ENCODE peak calls at places on chromosomes 6 and 20, in four cellular contexts. Y is colonic mucosa, Z is Peyer's patch, V is body of pancreas. L is an unnamed sample. For H3K36me3 and H3K4me1, the result is how much of the 10 kb centered on the place peaks cover.

GRCh38 chr6:3283641-3284435 is 25.1 kb downstream of the PSMG4 start:
- DNase-seq in Y (no peak), Z (peak), V (no peak), L (peak)

GRCh38 chr6:130185658-130186057 is 37.1 kb downstream of the SAMD3 start:
- DNase-seq in Y (no peak), Z (no peak), V (no peak), L (no peak)

GRCh38 chr20:30611239-30611984 is 646.1 kb upstream of the DEFB115 start:
- DNase-seq in Y (no peak), Z (no peak), V (no peak), L (no peak)

GRCh38 chr20:24993337-24994185 is 1.0 kb upstream of the APMAP start:
- DNase-seq in Y (peak), Z (no peak), V (no peak), L (peak)

GRCh38 chr6:158778005-158778527 is 41.1 kb downstream of the EZR start:
- DNase-seq in Y (no peak), Z (no peak), V (no peak), L (no peak)

GRCh38 chr20:34111712-34112599 is at the start of gene EIF2S2:
- DNase-seq in Y (peak), Z (peak), V (peak), L (peak)

GRCh38 chr6:113694278-113695077 is 162.7 kb upstream of the MARCKS start:
- DNase-seq in Y (no peak), Z (no peak), V (peak), L (no peak)

GRCh38 chr6:167551634-167552630 is 227.0 kb downstream of the TTLL2 start:
- DNase-seq in Y (no peak), Z (no peak), V (no peak), L (no peak)

GRCh38 chr6:21836772-21837460 is 243.4 kb downstream of the SOX4 start:
- DNase-seq in Y (no peak), Z (no peak), V (no peak), L (no peak)

GRCh38 chr6:134047673-134048072 is 4.8 kb downstream of the SLC2A12 start:
- DNase-seq in Y (no peak), Z (no peak), V (no peak), L (no peak)

GRCh38 chr6:90411292-90411781 is 114.7 kb upstream of the BACH2 start:
- DNase-seq in Y (no peak), Z (peak), V (no peak), L (no peak)

GRCh38 chr20:10586296-10586695 is 87.5 kb downstream of the JAG1 start:
- DNase-seq in Y (no peak), Z (no peak), V (no peak), L (no peak)

GRCh38 chr6:41939091-41939847 is 2.3 kb downstream of the CCND3 start:
- DNase-seq in Y (no peak), Z (no peak), V (peak), L (peak)

GRCh38 chr6:31042801-31043200 is 32.5 kb downstream of the MUC22 start:
- DNase-seq in Y (peak), Z (peak), V (peak), L (no peak)

GRCh38 chr6:22078802-22079545 is 217.9 kb downstream of the PRL start:
- DNase-seq in Y (no peak), Z (no peak), V (no peak), L (no peak)

GRCh38 chr6:38957426-38957825 is 91.2 kb upstream of the GLP1R start:
- DNase-seq in Y (no peak), Z (no peak), V (no peak), L (no peak)

GRCh38 chr6:53347250-53347920 is 1.4 kb downstream of the ELOVL5 start:
- DNase-seq in Y (peak), Z (peak), V (peak), L (no peak)

GRCh38 chr6:88135578-88136114 is 30.5 kb downstream of the CNR1 start:
- DNase-seq in Y (no peak), Z (no peak), V (no peak), L (no peak)

GRCh38 chr6:136411453-136412354 is 122.1 kb upstream of the BCLAF1 start:
- DNase-seq in Y (no peak), Z (peak), V (no peak), L (no peak)

GRCh38 chr6:31332637-31333602 is 24.1 kb downstream of the HLA-B start:
- DNase-seq in Y (no peak), Z (no peak), V (no peak), L (no peak)

DNA sequence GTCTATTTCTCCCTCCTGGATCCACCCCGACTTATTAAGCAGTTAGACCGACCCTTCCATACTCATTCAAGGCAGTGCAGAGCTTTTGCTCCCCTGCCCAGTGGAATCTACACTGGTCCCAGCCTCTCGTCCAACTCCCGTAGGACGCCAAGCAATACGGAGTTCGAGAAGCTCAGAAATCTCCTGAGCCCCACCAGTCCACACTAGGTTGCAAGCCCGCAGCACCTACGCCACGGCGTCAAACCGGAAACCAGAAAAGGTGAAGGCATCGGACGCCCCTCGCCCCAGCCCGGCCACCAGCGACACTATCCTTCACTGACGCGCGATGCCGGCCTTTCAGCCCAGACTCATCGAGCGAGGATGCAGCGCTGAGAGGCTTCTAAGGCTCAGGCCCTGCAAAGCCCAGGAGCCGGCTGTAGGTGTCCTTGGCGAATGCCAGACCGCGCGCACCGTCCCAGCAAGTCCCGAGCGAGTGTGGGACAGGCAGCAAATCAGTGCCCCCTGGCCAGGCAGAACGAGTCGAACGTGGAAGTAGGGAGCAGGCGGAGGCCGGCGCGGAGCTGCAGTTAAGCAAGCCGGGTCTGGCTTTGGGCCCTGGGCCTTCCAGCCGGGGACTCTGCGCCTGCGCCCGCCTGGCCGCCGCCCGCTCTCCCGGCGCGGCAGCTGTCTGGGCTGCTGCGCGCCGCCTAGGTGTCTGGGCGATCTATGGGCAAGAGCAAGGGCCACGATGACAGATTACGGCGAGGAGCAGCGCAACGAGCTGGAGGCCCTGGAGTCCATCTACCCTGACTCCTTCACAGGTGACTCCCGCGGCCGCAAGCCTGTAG is at the start of gene RWDD1:
- DNase-seq in Y (peak), Z (peak), V (peak), L (peak)
- TF ChIP-seq CTCF in Y (no peak), Z (no peak), V (peak), L (no peak)

DNA sequence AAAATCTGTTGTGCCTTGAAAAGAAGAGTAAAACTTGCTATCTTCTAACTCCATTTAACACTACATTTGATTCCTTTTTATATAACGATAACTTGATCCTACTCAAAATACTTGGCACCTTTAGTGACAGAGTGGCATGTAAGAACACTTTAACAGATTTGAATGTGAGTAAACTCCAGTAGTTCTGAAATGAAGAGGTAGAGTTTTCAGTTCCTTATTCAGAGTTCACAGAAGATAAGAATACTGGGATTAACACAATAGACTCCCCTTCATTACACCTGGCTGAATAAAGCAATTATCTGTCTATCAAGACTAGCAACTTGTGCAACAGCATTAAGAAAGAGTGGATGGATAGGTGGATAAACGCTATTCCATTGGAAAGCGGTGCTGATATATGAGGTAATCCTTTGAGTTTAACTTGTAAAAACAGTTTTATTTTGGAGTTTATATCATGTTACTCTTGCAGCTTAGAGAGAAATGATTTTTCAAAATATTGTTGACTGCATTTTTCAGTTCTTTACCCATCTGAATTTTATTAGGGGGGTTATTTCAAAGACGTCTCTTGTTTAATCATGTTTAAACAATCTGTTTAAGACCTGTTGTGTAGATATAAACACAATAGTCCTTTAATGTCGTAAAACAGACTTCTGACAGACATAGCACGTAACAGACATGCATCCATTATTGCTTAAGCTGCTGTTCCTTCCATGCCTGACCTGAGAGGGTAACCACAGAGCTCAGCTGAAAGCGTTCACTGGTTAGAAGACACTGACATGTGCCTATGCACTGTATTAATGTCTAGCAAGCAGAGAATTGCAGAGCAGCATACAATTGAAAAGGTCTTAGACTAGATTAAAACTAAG is 102.3 kb upstream of the SUPT3H start:
- DNase-seq in Y (no peak), Z (no peak), V (peak), L (no peak)
- H3K36me3 ChIP-seq in Y (under half), Z (under half), V (under half), L (under half)

GRCh38 chr6:125842091-125842626 is 51.4 kb downstream of the NCOA7 start:
- DNase-seq in Y (no peak), Z (no peak), V (no peak), L (no peak)

GRCh38 chr6:125841356-125842090 is 50.8 kb downstream of the NCOA7 start:
- DNase-seq in Y (no peak), Z (no peak), V (no peak), L (no peak)

GRCh38 chr6:125839879-125840278 is 49.1 kb downstream of the NCOA7 start:
- DNase-seq in Y (no peak), Z (no peak), V (no peak), L (no peak)

GRCh38 chr6:125836466-125836865 is 45.7 kb downstream of the NCOA7 start:
- DNase-seq in Y (no peak), Z (no peak), V (no peak), L (no peak)

DNA sequence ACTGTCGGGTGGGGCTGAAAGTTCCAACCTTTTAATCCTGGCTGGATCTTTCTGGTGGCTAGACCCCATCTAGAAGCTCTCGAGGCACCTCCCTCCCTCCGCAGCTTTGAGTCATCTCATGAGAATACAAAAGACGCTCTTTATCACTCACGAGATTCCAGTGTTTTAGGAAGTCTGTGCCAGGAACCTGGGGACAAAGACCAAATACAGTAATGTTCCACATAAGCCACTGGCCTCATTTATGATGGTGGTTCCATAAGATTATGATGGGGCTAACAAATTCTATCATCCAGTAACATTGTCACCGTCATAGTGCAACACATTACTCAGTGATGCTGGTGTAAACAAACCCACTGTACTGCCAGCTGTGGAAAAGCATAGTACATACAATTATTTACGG is 48.7 kb downstream of the NCOA7 start:
- DNase-seq in Y (no peak), Z (no peak), V (no peak), L (no peak)
- H3K4me1 ChIP-seq in Y (under half), Z (under half), V (under half), L (under half)

GRCh38 chr6:128290221-128290620 is 230.2 kb downstream of the PTPRK start:
- DNase-seq in Y (no peak), Z (no peak), V (no peak), L (no peak)

GRCh38 chr6:128295670-128296069 is 224.7 kb downstream of the PTPRK start:
- DNase-seq in Y (no peak), Z (no peak), V (no peak), L (no peak)
- TF ChIP-seq CTCF in Y (no peak), Z (no peak), V (peak), L (no peak)

L was measured in ascending aorta.